ENCODE peak calls at places on chromosomes 5 and 9, in four cellular contexts. D is left cardiac atrium, Y is HS-5, X is thyroid gland. N is an unnamed sample.

GRCh38 chr5:177595991-177596774 is 3.7 kb upstream of the B4GALT7 start:
- DNase-seq in D (no peak), Y (no peak), X (no peak), N (peak)

GRCh38 chr5:59007460-59008063 is 424.7 kb downstream of the RAB3C start:
- DNase-seq in D (no peak), Y (peak), X (no peak), N (no peak)

GRCh38 chr9:129720181-129720864 is 32.5 kb downstream of the PTGES start:
- DNase-seq in D (no peak), Y (no peak), X (no peak), N (no peak)

GRCh38 chr9:114259800-114260523 is 62.9 kb upstream of the ORM1 start:
- DNase-seq in D (no peak), Y (no peak), X (no peak), N (no peak)

GRCh38 chr5:30581198-30581925 is 612.1 kb upstream of the CDH6 start:
- DNase-seq in D (no peak), Y (no peak), X (no peak), N (no peak)

GRCh38 chr5:59354274-59354673 is 539.3 kb downstream of the PDE4D start:
- DNase-seq in D (no peak), Y (no peak), X (no peak), N (no peak)

GRCh38 chr9:4077499-4078102 is 222.3 kb downstream of the GLIS3 start:
- DNase-seq in D (peak), Y (peak), X (peak), N (peak)

GRCh38 chr5:125409496-125410351 is 663.3 kb upstream of the ZNF608 start:
- DNase-seq in D (no peak), Y (no peak), X (peak), N (no peak)

GRCh38 chr5:34898258-34898895 is 16.9 kb downstream of the RAD1 start:
- DNase-seq in D (peak), Y (peak), X (peak), N (no peak)

GRCh38 chr5:90136952-90137528 is 272.5 kb downstream of the CETN3 start:
- DNase-seq in D (peak), Y (no peak), X (no peak), N (no peak)

GRCh38 chr5:163094492-163095180 is 342.8 kb upstream of the CCNG1 start:
- DNase-seq in D (no peak), Y (no peak), X (no peak), N (no peak)

GRCh38 chr5:137624786-137625349 is 111.0 kb downstream of the KLHL3 start:
- DNase-seq in D (no peak), Y (no peak), X (no peak), N (no peak)

GRCh38 chr9:19154135-19154612 is 26.9 kb upstream of the PLIN2 start:
- DNase-seq in D (peak), Y (no peak), X (no peak), N (no peak)

GRCh38 chr9:272251-273213 is 57.9 kb downstream of the DOCK8 start:
- DNase-seq in D (no peak), Y (no peak), X (no peak), N (no peak)

GRCh38 chr9:34659592-34660253 is 2.7 kb downstream of the CCL27 start:
- DNase-seq in D (no peak), Y (no peak), X (no peak), N (no peak)

GRCh38 chr5:142753114-142753764 is 16.9 kb upstream of the ARHGAP26 start:
- DNase-seq in D (peak), Y (no peak), X (peak), N (no peak)

GRCh38 chr5:77906806-77907205 is 130.7 kb upstream of the TBCA start:
- DNase-seq in D (no peak), Y (peak), X (no peak), N (no peak)

GRCh38 chr5:94524841-94525697 is 93.3 kb downstream of the KIAA0825 start:
- DNase-seq in D (no peak), Y (peak), X (no peak), N (no peak)

GRCh38 chr5:14440598-14441401 is 140.8 kb upstream of the OTULINL start:
- DNase-seq in D (peak), Y (peak), X (peak), N (no peak)

GRCh38 chr9:132008184-132008781 is 71.4 kb downstream of the MED27 start:
- DNase-seq in D (no peak), Y (peak), X (no peak), N (no peak)

GRCh38 chr5:181181650-181182565 is 23.1 kb downstream of the TRIM7 start:
- DNase-seq in D (peak), Y (no peak), X (peak), N (peak)

GRCh38 chr5:137796279-137796678 is 42.1 kb upstream of the HNRNPA0 start:
- DNase-seq in D (no peak), Y (no peak), X (no peak), N (no peak)

GRCh38 chr5:177458912-177459350 is 12.3 kb downstream of the PRR7 start:
- DNase-seq in D (no peak), Y (no peak), X (no peak), N (no peak)

GRCh38 chr5:121919091-121919490 is 42.7 kb upstream of the SRFBP1 start:
- DNase-seq in D (no peak), Y (no peak), X (no peak), N (no peak)

GRCh38 chr9:35603506-35603985 is 1.5 kb upstream of the TESK1 start:
- DNase-seq in D (peak), Y (no peak), X (peak), N (no peak)

GRCh38 chr5:26869781-26870180 is 168.6 kb downstream of the CDH9 start:
- DNase-seq in D (no peak), Y (no peak), X (no peak), N (no peak)

GRCh38 chr5:55371145-55371544 is 63.4 kb downstream of the MTREX start:
- DNase-seq in D (no peak), Y (no peak), X (no peak), N (no peak)

GRCh38 chr5:33299621-33300208 is 141.1 kb upstream of the TARS1 start:
- DNase-seq in D (no peak), Y (no peak), X (no peak), N (no peak)

GRCh38 chr5:37490411-37490810 is 111.3 kb downstream of the WDR70 start:
- DNase-seq in D (no peak), Y (no peak), X (no peak), N (no peak)

GRCh38 chr5:111345731-111346130 is 121.5 kb downstream of the CAMK4 start:
- DNase-seq in D (no peak), Y (no peak), X (no peak), N (no peak)

GRCh38 chr5:168482361-168482760 is 3.9 kb upstream of the RARS1 start:
- DNase-seq in D (no peak), Y (no peak), X (no peak), N (no peak)